ENCODE peak calls at places on chromosomes 6 and 20, in ten cellular contexts. H, A, L, R, J, E, U, I, P and C are unnamed samples.

GRCh38 chr6:148203281-148203925 is 139.2 kb upstream of the SASH1 start:
- DNase-seq in E (no peak), H (no peak), A (no peak), P (no peak), U (no peak), R (no peak), L (no peak), J (no peak), I (no peak), C (no peak)

GRCh38 chr20:7272512-7272911 is 505.0 kb downstream of the BMP2 start:
- DNase-seq in J (no peak), I (no peak), A (no peak), R (no peak), U (no peak), H (no peak), L (no peak), E (no peak), P (no peak), C (no peak)

GRCh38 chr6:30162265-30163089 is 869 bp upstream of the TRIM15 start:
- DNase-seq in A (peak; percentile 44), P (no peak), E (no peak), J (no peak), H (no peak), R (no peak), U (no peak), L (no peak), I (peak; percentile 56), C (no peak)

GRCh38 chr20:23320317-23320716 is 30.3 kb upstream of the NXT1 start:
- DNase-seq in L (no peak), E (no peak), R (no peak), P (no peak), H (no peak), I (no peak), J (no peak), A (no peak), U (no peak), C (no peak)

GRCh38 chr6:129605962-129606361 is 104.0 kb downstream of the ARHGAP18 start:
- DNase-seq in I (no peak), L (no peak), R (no peak), A (no peak), U (no peak), J (no peak), E (no peak), P (no peak), H (no peak), C (no peak)

GRCh38 chr20:36483205-36483918 is 58.0 kb upstream of the MYL9 start:
- DNase-seq in R (no peak), A (no peak), H (no peak), P (no peak), J (no peak), I (no peak), U (no peak), E (no peak), L (no peak), C (no peak)

GRCh38 chr20:45629496-45630100 is at the start of gene WFDC10A:
- DNase-seq in P (peak; percentile 10), R (no peak), A (peak; percentile 36), L (peak; percentile 33), U (peak; percentile 44), I (peak; percentile 54), E (no peak), H (no peak), J (no peak), C (no peak)

GRCh38 chr6:112620832-112621569 is 273.9 kb downstream of the RFPL4B start:
- DNase-seq in E (no peak), U (no peak), L (no peak), H (no peak), J (no peak), I (no peak), A (no peak), R (no peak), P (no peak), C (no peak)

GRCh38 chr20:4112490-4113420 is 97.4 kb upstream of the RNF24 start:
- DNase-seq in J (peak; percentile 67), H (no peak), I (peak; percentile 71), E (no peak), P (peak; percentile 56), U (peak; percentile 86), R (peak; percentile 65), A (peak; percentile 64), L (peak; percentile 38), C (peak; percentile 58)

GRCh38 chr6:43014434-43014909 is 423 bp downstream of the KLHDC3 start:
- DNase-seq in A (no peak), I (no peak), J (no peak), P (no peak), R (no peak), L (no peak), H (no peak), U (no peak), E (no peak), C (no peak)

GRCh38 chr6:139290787-139291294 is 957 bp downstream of the TXLNB start:
- DNase-seq in A (no peak), E (no peak), J (no peak), I (no peak), L (peak; percentile 40), U (no peak), P (peak; percentile 17), H (peak; percentile 12), R (no peak), C (peak; percentile 46)

GRCh38 chr6:3119040-3119723 is 671 bp downstream of the BPHL start:
- DNase-seq in L (no peak), R (no peak), U (no peak), H (no peak), A (no peak), P (no peak), I (peak; percentile 37), E (no peak), J (no peak), C (no peak)

GRCh38 chr6:1242439-1242838 is 69.5 kb upstream of the FOXQ1 start:
- DNase-seq in P (no peak), H (no peak), A (no peak), U (no peak), R (no peak), E (no peak), J (no peak), I (no peak), L (no peak), C (no peak)

GRCh38 chr6:11363881-11364576 is 131.6 kb upstream of the NEDD9 start:
- DNase-seq in A (no peak), R (no peak), H (no peak), I (no peak), L (no peak), U (no peak), E (no peak), J (no peak), P (no peak), C (no peak)

GRCh38 chr6:47626782-47627181 is 71.6 kb upstream of the ADGRF4 start:
- DNase-seq in I (no peak), P (no peak), L (no peak), J (no peak), U (no peak), A (no peak), E (no peak), H (no peak), R (no peak), C (no peak)

GRCh38 chr6:170211404-170212025 is 79.4 kb downstream of the DLL1 start:
- DNase-seq in A (no peak), U (peak; percentile 24), I (peak; percentile 12), H (no peak), J (peak; percentile 42), L (no peak), P (peak; percentile 1), E (no peak), R (no peak), C (no peak)

GRCh38 chr6:144346719-144347446 is 61.7 kb downstream of the UTRN start:
- DNase-seq in J (no peak), L (no peak), P (no peak), I (no peak), H (no peak), E (no peak), U (no peak), A (no peak), R (peak; percentile 21), C (no peak)

DNA sequence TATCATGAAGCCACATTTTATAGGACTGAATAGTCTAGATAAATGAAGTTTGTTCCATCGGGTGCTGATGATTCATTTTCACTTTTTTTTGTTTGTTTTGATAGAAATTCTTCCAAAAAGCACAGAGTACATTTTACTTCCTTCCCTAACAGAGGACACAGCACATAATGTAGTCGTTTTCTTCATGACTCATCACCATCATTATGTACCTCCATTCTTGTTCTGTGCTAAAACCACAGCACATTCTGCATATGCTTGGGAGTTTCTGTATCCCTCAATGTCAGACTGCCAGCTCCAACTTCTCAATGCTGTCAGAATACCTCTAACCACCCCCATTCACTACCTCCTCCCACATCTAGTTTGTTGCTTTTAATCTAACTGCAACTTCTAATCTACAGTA is 1004.9 kb upstream of the ADGRB3 start:
- DNase-seq in R (no peak), L (no peak), I (no peak), A (no peak), U (no peak), J (no peak), P (no peak), H (no peak), E (no peak), C (no peak)
- H3K4me3 ChIP-seq in R (no peak overlapping the region), L (no peak overlapping the region), I (no peak overlapping the region), A (no peak overlapping the region), U (no peak overlapping the region), J (no peak overlapping the region), P (no peak overlapping the region), H (no peak overlapping the region), E (no peak overlapping the region), C (no peak overlapping the region)

GRCh38 chr6:134470090-134470975 is 152.4 kb upstream of the SGK1 start:
- DNase-seq in L (no peak), A (no peak), H (no peak), R (no peak), P (no peak), E (no peak), J (no peak), U (no peak), I (no peak), C (no peak)
- H3K4me1 ChIP-seq in L (no peaks in the 10 kb centered on the region), A (no peaks in the 10 kb centered on the region), H (no peaks in the 10 kb centered on the region), R (no peaks in the 10 kb centered on the region), P (peaks cover 3% of the 10 kb centered on the region), E (peaks cover 11% of the 10 kb centered on the region), J (no peaks in the 10 kb centered on the region), U (peaks cover 30% of the 10 kb centered on the region), I (peaks cover 3% of the 10 kb centered on the region), C (no peaks in the 10 kb centered on the region)

GRCh38 chr6:6758546-6758914 is 170.0 kb downstream of the LY86 start:
- DNase-seq in A (no peak), H (no peak), I (no peak), L (no peak), P (no peak), E (no peak), R (no peak), J (no peak), U (no peak), C (no peak)
- H3K4me3 ChIP-seq in A (no peak overlapping the region), H (no peak overlapping the region), I (no peak overlapping the region), L (no peak overlapping the region), P (no peak overlapping the region), E (no peak overlapping the region), R (no peak overlapping the region), J (no peak overlapping the region), U (no peak overlapping the region), C (no peak overlapping the region)

DNA sequence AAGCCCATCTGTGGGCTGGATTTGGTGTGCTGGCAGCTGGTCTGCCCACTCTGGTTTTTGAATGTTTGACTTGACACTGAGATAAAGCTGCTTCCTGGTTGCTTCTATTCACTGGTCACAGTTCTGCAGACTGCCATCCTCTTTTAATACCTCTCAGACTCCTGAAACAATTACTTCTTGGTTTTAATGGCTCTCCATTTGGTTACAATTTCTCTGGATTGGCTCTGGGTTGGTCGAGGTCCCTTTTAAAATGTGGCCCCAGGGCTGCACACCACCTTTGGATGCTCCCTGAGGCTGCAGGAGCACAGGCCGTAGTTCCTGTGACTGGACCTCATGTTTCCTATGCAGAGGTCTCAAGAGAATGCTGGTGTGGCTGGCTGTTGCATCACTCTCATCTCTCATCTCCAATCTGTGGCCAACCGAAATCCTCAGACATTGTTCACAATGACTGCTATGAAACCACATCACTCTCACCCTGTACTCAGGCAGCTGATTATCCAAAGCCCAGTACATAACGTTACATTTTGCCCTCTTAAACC is 98.5 kb downstream of the INSM1 start:
- DNase-seq in E (no peak), I (no peak), L (no peak), H (no peak), J (no peak), A (no peak), R (no peak), P (no peak), U (no peak), C (no peak)
- H3K4me1 ChIP-seq in E (no peaks in the 10 kb centered on the region), I (no peaks in the 10 kb centered on the region), L (no peaks in the 10 kb centered on the region), H (no peaks in the 10 kb centered on the region), J (no peaks in the 10 kb centered on the region), A (no peaks in the 10 kb centered on the region), R (peaks cover 3% of the 10 kb centered on the region), P (peaks cover 5% of the 10 kb centered on the region), U (no peaks in the 10 kb centered on the region), C (peaks cover 9% of the 10 kb centered on the region)